ENCODE peak calls at places on chromosomes 3 and 15, in nine cellular contexts. C is endothelial cell, Y is transverse colon, U is bronchial epithelial cell, I is endodermal cell, O is astrocyte, R is LNCaP clone FGC, S is A673, W is cardiac muscle cell. K is an unnamed sample.

GRCh38 chr3:45915518-45916231 is 27.6 kb upstream of the CXCR6 start:
- DNase-seq in S (peak; percentile 1), O (peak; percentile 88), Y (peak; percentile 48), R (no peak), I (peak; percentile 58), C (no peak), W (peak; percentile 72), U (peak; percentile 91), K (no peak)

GRCh38 chr3:182165234-182165633 is 453.5 kb downstream of the SOX2 start:
- DNase-seq in W (no peak), O (peak; percentile 66), I (no peak), Y (no peak), S (no peak), C (no peak), R (peak; percentile 41), U (peak; percentile 99), K (no peak)

GRCh38 chr15:40968290-40969085 is 15.2 kb downstream of the CHAC1 start:
- DNase-seq in U (no peak), O (no peak), Y (no peak), R (no peak), S (no peak), I (peak; percentile 79), W (no peak), C (no peak), K (no peak)

GRCh38 chr3:65883614-65884013 is 155.1 kb downstream of the MAGI1 start:
- DNase-seq in R (no peak), C (peak; percentile 17), W (peak; percentile 42), U (peak; percentile 26), Y (no peak), I (no peak), O (peak; percentile 14), S (no peak), K (no peak)

GRCh38 chr15:88613074-88613944 is 7.8 kb upstream of the AEN start:
- DNase-seq in I (peak; percentile 96), W (peak; percentile 45), C (no peak), U (no peak), R (no peak), Y (no peak), O (peak; percentile 24), S (no peak), K (no peak)

GRCh38 chr3:20669184-20669583 is 483.2 kb upstream of the SGO1 start:
- DNase-seq in Y (no peak), U (no peak), W (peak; percentile 54), R (no peak), C (no peak), S (no peak), O (peak; percentile 65), I (no peak), K (no peak)

GRCh38 chr15:76038512-76038911 is 21.3 kb upstream of the TMEM266 start:
- DNase-seq in I (no peak), Y (no peak), S (no peak), C (no peak), O (no peak), R (no peak), W (no peak), U (peak; percentile 98), K (no peak)

GRCh38 chr3:68972358-68972979 is 40.1 kb upstream of the TAFA4 start:
- DNase-seq in Y (peak; percentile 17), C (peak; percentile 85), R (no peak), U (peak; percentile 44), O (peak; percentile 23), I (peak; percentile 95), S (peak; percentile 67), W (peak; percentile 75), K (no peak)

GRCh38 chr15:66390670-66391069 is 4.0 kb downstream of the MAP2K1 start:
- DNase-seq in W (peak; percentile 22), C (no peak), O (no peak), I (no peak), S (no peak), Y (peak; percentile 23), U (peak; percentile 79), R (no peak), K (peak; percentile 61)

GRCh38 chr3:81967362-81967761 is 205.9 kb upstream of the GBE1 start:
- DNase-seq in S (no peak), W (no peak), O (peak; percentile 0), R (no peak), I (no peak), U (no peak), C (no peak), Y (no peak), K (no peak)

GRCh38 chr3:127482216-127483004 is 108.1 kb downstream of the TPRA1 start:
- DNase-seq in Y (no peak), R (no peak), W (peak; percentile 67), U (no peak), I (peak; percentile 22), S (no peak), O (peak; percentile 30), C (no peak), K (peak; percentile 23)

GRCh38 chr15:94029495-94029894 is 201.9 kb upstream of the MCTP2 start:
- DNase-seq in U (no peak), W (no peak), O (peak; percentile 83), Y (no peak), I (no peak), R (no peak), C (no peak), S (no peak), K (no peak)

GRCh38 chr3:99171815-99172214 is 270.3 kb upstream of the DCBLD2 start:
- DNase-seq in U (no peak), Y (no peak), W (no peak), C (no peak), R (no peak), I (no peak), O (no peak), S (no peak), K (no peak)

GRCh38 chr3:99176169-99176964 is 274.9 kb upstream of the DCBLD2 start:
- DNase-seq in C (no peak), S (no peak), O (no peak), U (no peak), Y (no peak), W (no peak), I (no peak), R (peak; percentile 77), K (no peak)

GRCh38 chr3:99175276-99175801 is 273.8 kb upstream of the DCBLD2 start:
- DNase-seq in U (no peak), Y (no peak), W (no peak), R (no peak), I (no peak), O (no peak), S (peak; percentile 78), C (no peak), K (no peak)

GRCh38 chr3:99170867-99171517 is 269.5 kb upstream of the DCBLD2 start:
- DNase-seq in Y (no peak), R (no peak), U (no peak), W (no peak), C (no peak), I (no peak), S (no peak), O (no peak), K (no peak)

DNA sequence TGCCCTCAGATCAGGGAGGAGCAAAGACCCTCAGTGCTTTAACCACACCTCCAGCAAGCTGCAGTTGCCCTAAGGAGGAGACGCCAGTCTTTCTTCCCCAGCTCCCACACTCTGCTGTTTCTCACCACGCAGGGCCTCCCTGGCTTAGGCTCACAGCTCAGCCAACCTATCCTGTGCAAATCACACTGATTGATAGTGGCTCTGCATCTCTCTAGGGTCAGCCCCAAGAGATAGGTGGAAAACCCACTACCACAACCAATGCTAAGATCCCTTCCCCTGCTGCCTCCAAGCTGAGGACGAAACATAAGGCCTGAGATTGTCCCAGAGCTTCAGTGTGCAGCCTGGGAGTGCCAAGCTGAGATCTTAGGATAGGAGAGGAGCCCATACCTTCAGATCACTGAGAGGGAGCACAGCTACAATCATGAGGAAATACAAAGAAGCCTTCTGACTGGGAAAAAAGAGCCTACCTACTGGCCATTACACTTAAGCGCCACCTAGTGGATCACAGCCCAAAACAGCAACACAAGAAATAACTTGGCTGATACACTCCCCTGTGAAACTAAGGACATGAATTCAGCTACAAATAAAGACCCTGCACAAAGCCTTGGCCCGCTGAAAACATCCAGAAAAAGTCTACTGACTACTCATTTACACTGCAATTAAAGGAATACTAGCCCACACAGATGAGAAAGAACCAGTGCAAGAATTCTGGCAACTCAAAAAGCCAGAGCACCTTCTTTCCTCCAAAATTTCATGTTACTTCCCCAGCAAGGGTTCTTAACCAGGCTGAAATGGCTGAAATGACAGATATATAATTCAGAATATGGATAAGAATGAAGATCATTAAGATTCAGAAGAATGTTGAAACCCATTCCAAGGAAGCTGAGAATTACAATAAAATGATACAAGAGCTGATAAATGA is 271.5 kb upstream of the DCBLD2 start:
- DNase-seq in R (peak; percentile 34), O (peak; percentile 56), W (peak; percentile 89), C (peak; percentile 68), S (peak; percentile 84), I (peak; percentile 87), U (peak; percentile 65), Y (peak; percentile 42), K (no peak)
- TF ChIP-seq CTCF in R (peak; percentile 83), O (peak; percentile 87), W (peak; percentile 87), C (peak; percentile 57), S (peak; percentile 86), I (peak; percentile 90), U (peak; percentile 86), Y (peak; percentile 36), K (peak; percentile 46)

GRCh38 chr3:101495552-101495951 is 17.5 kb downstream of the SENP7 start:
- DNase-seq in R (no peak), Y (no peak), W (no peak), I (peak; percentile 60), C (no peak), S (no peak), U (no peak), O (no peak), K (no peak)
- TF ChIP-seq CTCF in R (no peak), Y (no peak), W (no peak), I (peak; percentile 70), C (no peak), S (no peak), U (peak; percentile 34), O (peak; percentile 10), K (no peak)

DNA sequence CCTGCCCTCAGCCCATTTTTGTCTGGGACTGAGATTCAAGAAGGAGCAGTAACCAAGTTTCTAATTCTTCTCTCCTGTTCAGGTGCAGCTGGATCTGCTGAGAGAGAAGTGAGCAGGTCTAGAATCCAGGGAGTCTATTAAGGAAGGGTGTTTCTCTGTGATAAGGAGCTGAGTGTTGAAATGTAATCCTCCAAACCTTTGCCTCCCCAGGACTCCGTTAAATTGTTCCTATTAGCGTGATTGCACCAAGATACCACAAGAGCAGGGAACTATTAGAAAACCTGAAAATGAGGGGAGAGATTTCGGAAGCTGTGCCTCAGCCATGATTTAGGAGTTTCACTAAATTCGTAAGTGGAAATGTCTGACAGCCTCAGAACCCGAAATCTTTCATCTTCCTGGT is 192.6 kb downstream of the EBLN2 start:
- DNase-seq in Y (no peak), W (no peak), U (no peak), R (no peak), C (no peak), O (no peak), I (no peak), S (no peak), K (no peak)
- TF ChIP-seq CTCF in Y (no peak), W (no peak), U (no peak), R (no peak), C (no peak), O (no peak), I (no peak), S (no peak), K (no peak)

DNA sequence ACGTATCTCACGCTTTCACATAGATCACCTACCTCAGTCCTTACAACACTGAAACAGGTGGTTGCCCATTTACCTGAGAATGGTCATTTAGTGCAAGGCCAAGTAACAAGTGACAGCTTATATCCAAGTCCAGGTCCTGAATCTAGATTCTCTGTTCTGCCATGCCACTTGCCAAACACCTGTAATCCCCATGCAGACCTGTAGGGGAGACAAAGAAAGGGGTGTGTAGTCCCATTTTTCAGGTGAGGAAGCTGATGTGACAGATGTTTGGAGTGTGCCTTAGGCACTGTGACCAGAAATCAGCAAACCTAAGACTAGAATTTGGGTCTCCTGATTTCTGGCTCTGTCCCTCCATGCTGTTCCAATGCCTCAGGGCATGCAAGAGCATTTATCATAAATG is 12.7 kb downstream of the ZNF35 start:
- DNase-seq in I (no peak), C (no peak), W (no peak), O (no peak), R (no peak), U (peak; percentile 3), S (no peak), Y (no peak), K (no peak)
- TF ChIP-seq CTCF in I (peak; percentile 59), C (peak; percentile 66), W (peak; percentile 22), O (no peak), R (no peak), U (peak; percentile 22), S (no peak), Y (no peak), K (no peak)

K was measured in CD14-positive monocyte.